ENCODE peak calls at places on chromosomes 2 and 18, in seven cellular contexts. I is right lobe of liver, Y is HL-60, Q is tibial artery, M is neural crest cell, X is cardiac fibroblast, T is adrenal gland. R is an unnamed sample.
A peak's percentile ranks its signal among the peaks of the same experiment; 100 is the strongest.

GRCh38 chr2:34899079-34899478 is 1300.0 kb upstream of the FAM98A start:
- DNase-seq in T (no peak), Y (no peak), I (no peak), Q (no peak), X (no peak), M (no peak), R (no peak)

GRCh38 chr18:36831139-36831538 is 2.2 kb downstream of the KIAA1328 start:
- DNase-seq in M (no peak), I (no peak), T (no peak), Q (no peak), X (no peak), Y (no peak), R (no peak)

GRCh38 chr18:572499-573289 is 7.5 kb upstream of the CETN1 start:
- DNase-seq in Q (no peak), Y (no peak), T (no peak), M (no peak), X (no peak), I (no peak), R (no peak)

GRCh38 chr18:55261253-55261652 is 302.0 kb upstream of the CCDC68 start:
- DNase-seq in Y (no peak), M (no peak), Q (no peak), X (no peak), I (no peak), T (no peak), R (no peak)

GRCh38 chr2:118992740-118993391 is 50.9 kb downstream of the MARCO start:
- DNase-seq in M (no peak), Q (peak; percentile 28), T (no peak), Y (no peak), I (peak; percentile 20), X (no peak), R (no peak)

GRCh38 chr2:30883184-30883583 is 75.9 kb upstream of the CAPN13 start:
- DNase-seq in I (no peak), M (no peak), Q (no peak), T (no peak), X (no peak), Y (no peak), R (no peak)

GRCh38 chr2:226338825-226339224 is 460.8 kb downstream of the IRS1 start:
- DNase-seq in Q (no peak), X (peak; percentile 6), M (no peak), I (no peak), T (no peak), Y (no peak), R (no peak)

GRCh38 chr2:144924827-144925226 is 404.9 kb upstream of the ZEB2 start:
- DNase-seq in Y (no peak), X (no peak), Q (no peak), M (no peak), I (no peak), T (no peak), R (no peak)

GRCh38 chr2:238469155-238469554 is 42.4 kb downstream of the ASB1 start:
- DNase-seq in T (no peak), I (no peak), X (no peak), Y (no peak), M (no peak), Q (no peak), R (no peak)

GRCh38 chr2:166609183-166609959 is 115.3 kb upstream of the SCN7A start:
- DNase-seq in X (no peak), M (no peak), Q (no peak), T (no peak), Y (no peak), I (no peak), R (no peak)
- TF ChIP-seq CTCF in X (no peak), M (no peak), Q (no peak), T (no peak), Y (no peak), I (no peak), R (peak; percentile 11)

DNA sequence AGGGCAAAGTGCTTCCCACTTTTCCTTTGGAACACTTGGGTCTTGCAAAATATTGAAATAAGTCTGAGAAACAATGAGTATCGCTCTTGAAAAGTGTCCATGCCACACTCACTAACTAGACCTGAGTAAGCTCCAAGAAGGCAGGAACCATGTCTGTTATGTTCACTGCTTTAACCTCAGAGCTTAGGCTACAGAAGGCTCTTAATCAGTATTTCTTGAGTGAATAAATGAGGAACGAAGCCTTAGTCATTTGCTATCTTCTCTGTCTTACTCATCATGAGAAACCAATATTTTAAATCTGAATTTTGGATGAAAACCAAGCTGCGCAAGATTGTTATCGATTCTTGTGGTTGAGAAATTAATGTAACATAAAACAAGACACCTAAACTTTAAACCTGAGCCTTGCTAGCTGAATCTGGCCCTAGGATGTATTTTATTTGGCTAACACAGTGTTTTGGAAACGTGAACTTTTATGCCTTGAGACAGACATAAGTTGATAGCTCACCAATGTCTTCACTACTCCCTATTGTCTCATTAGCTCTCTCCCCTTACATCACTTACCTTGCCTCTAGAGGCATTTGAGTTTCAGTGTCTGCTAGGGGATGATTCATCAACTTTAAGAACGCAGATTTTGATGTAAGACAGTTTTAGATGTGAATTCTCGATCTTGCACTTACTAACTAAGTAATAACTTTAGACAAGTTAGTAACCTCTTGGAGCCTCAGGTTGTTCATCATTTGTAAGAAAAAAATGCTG is 392.8 kb upstream of the MEIS1 start:
- DNase-seq in Q (no peak), I (no peak), X (no peak), Y (no peak), M (no peak), T (no peak), R (no peak)
- TF ChIP-seq CTCF in Q (no peak), I (no peak), X (no peak), Y (no peak), M (no peak), T (no peak), R (no peak)

DNA sequence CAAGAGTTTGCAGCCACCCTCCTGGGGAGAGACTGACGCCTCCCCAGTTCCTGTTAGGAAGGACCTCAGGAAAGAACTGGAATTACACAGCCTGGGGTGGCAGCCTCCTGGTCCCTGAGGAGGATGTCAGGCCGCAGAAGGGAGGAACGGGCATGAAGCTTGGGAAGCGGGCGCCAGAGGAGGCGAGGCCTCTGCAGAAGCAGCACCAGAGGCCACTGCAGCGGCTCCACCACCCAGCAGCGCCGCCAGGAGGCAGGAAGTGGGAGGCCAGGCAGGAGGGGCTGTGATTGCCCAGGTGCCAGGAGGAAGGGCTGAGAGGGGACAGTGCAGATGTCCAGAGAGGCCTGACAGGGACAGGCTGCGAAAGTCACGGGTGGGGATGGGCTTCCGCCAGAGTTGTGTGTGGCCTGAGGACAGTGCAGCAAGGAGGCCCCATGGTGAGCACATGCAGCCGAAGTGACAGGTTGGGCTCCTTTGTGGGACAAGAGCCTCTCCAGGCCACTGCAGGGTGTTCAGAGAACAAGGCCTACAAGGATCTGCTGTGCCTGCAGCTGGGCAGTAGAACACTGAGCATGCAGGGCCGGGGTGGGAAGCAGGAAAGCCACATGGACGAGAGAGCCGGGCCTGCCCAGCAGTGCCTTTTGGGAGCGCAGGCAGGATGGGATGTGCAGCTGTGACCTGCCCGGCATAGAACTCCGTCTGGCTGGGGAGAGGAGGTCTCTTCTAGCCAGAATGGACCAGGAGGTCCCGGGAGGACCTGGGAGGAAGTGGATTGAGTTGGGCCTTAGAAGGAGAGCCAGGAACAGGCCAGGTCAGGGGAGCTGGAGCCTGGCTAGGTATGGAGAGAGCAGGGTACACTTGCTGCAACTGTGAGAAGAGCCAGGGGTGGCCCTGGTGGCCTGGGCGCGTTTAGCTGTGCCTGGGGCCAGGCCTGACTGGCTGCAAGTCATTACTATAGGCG is 39.1 kb upstream of the ALPP start:
- DNase-seq in T (no peak), Q (peak; percentile 57), Y (no peak), I (no peak), M (no peak), X (no peak), R (peak; percentile 79)
- TF ChIP-seq CTCF in T (no peak), Q (no peak), Y (no peak), I (no peak), M (peak; percentile 24), X (peak; percentile 17), R (peak; percentile 39)

DNA sequence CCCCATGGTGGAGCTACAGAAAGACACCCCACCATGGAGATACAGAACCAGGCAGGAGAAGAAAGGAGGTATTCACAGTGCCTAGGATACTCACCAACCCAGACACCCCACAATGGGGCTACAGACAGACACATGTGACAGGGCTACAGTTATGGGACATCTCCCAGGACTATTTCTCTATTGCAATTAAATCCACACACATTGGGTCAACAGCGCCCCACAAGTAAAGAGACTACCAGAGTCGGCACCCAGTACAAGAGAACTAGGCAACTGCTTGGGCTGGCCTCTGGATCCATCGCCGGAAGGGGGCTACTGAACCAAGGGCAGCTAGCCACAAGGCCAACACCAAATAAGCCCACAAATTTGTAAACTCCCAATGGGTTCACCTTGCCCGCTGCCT is 310.1 kb upstream of the NCKAP5 start:
- DNase-seq in Q (no peak), M (no peak), X (no peak), T (no peak), I (no peak), Y (no peak), R (no peak)
- TF ChIP-seq CTCF in Q (no peak), M (no peak), X (no peak), T (no peak), I (no peak), Y (no peak), R (no peak)